ENCODE peak calls at places on chromosome 12, in ten cellular contexts. L is tibial artery; H is fibroblast of lung; T is mesenchymal stem cell; O is MG63; P is IMR-90; E is right lobe of liver; D is suprapubic skin; U is CD4-positive, CD25-positive, alpha-beta regulatory T cell; V is stomach. F is an unnamed sample.

GRCh38 chr12:116278259-116278595 is 734 bp upstream of the MED13L start:
- DNase-seq in U (no peak), V (no peak), P (no peak), E (no peak), T (no peak), L (no peak), H (no peak), O (no peak), D (no peak), F (no peak)

GRCh38 chr12:106131671-106132070 is 7.1 kb downstream of the NUAK1 start:
- DNase-seq in E (no peak), P (peak; percentile 71), V (no peak), D (no peak), O (no peak), L (no peak), T (peak; percentile 59), H (peak; percentile 89), U (no peak), F (peak; percentile 42)

GRCh38 chr12:14948672-14949071 is 10.3 kb upstream of the ERP27 start:
- DNase-seq in V (no peak), T (peak; percentile 90), P (peak; percentile 89), E (no peak), O (no peak), D (no peak), U (peak; percentile 84), L (no peak), H (peak; percentile 87), F (peak; percentile 75)

GRCh38 chr12:95218164-95218851 is 701 bp downstream of the VEZT start:
- DNase-seq in T (peak; percentile 72), O (no peak), H (peak; percentile 63), E (no peak), L (no peak), D (no peak), U (peak; percentile 62), V (no peak), P (peak; percentile 58), F (peak; percentile 86)

GRCh38 chr12:62396750-62397149 is 69.9 kb upstream of the MON2 start:
- DNase-seq in P (peak; percentile 74), T (peak; percentile 32), E (no peak), U (no peak), D (no peak), H (no peak), L (no peak), V (no peak), O (no peak), F (no peak)

GRCh38 chr12:642633-643477 is 20.4 kb downstream of the NINJ2 start:
- DNase-seq in V (peak; percentile 78), T (peak; percentile 62), E (peak; percentile 88), P (peak; percentile 34), L (peak; percentile 87), H (peak; percentile 74), U (peak; percentile 81), D (peak; percentile 82), O (peak; percentile 90), F (peak; percentile 80)

GRCh38 chr12:50271724-50272247 is 11.5 kb downstream of the LIMA1 start:
- DNase-seq in U (no peak), L (no peak), P (peak; percentile 55), O (no peak), T (peak; percentile 62), D (no peak), E (no peak), V (no peak), H (peak; percentile 56), F (peak; percentile 55)

GRCh38 chr12:55743131-55743921 is 404 bp downstream of the GDF11 start:
- DNase-seq in E (no peak), L (peak; percentile 69), P (peak; percentile 68), V (peak; percentile 60), H (peak; percentile 70), O (peak; percentile 65), D (peak; percentile 80), U (peak; percentile 46), T (peak; percentile 82), F (peak; percentile 87)

GRCh38 chr12:46364300-46364696 is 8.3 kb downstream of the SLC38A2 start:
- DNase-seq in D (no peak), P (no peak), T (no peak), E (no peak), O (no peak), U (no peak), V (no peak), L (no peak), H (no peak), F (no peak)

GRCh38 chr12:107134558-107134957 is 41.2 kb upstream of the CRY1 start:
- DNase-seq in L (no peak), D (no peak), U (peak; percentile 16), V (no peak), T (no peak), H (no peak), P (no peak), O (no peak), E (no peak), F (peak; percentile 8)

GRCh38 chr12:51815571-51815970 is 32.9 kb downstream of the FIGNL2 start:
- DNase-seq in D (no peak), V (no peak), P (no peak), E (no peak), U (no peak), L (no peak), H (no peak), O (no peak), T (no peak), F (peak; percentile 23)

GRCh38 chr12:68392376-68392775 is 60.2 kb upstream of the MDM1 start:
- DNase-seq in T (no peak), O (no peak), H (no peak), D (no peak), V (no peak), U (no peak), E (no peak), P (no peak), L (no peak), F (no peak)

GRCh38 chr12:123150273-123150803 is 552 bp downstream of the PITPNM2 start:
- DNase-seq in U (no peak), V (no peak), L (peak; percentile 70), O (peak; percentile 47), E (peak; percentile 66), H (no peak), P (no peak), D (peak; percentile 74), T (peak; percentile 20), F (no peak)

DNA sequence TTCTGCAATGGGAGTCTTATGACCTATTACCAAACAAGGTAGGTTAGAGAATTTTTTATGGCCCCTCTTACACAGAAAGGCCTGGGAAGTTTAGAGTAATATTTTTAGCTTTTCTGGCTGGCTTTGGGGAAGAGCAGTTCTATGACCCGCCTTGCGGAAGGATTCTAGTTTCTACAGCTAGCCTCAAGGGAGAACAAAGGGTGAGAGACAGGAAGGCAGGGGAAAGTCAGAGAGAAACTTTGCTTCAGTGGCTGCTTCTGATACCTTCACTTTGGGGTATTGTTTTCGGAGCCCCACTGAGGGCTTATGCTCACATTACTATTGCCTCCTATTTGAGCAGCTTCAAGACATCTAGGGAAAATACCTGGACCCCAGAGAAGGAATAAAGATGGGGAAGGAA is 80.7 kb upstream of the NUDT4 start:
- DNase-seq in O (no peak), H (no peak), U (no peak), L (no peak), V (no peak), D (no peak), T (no peak), E (no peak), P (no peak), F (no peak)
- H3K4me3 ChIP-seq in O (no peak overlapping the region), H (no peak overlapping the region), U (no peak overlapping the region), L (no peak overlapping the region), V (no peak overlapping the region), D (no peak overlapping the region), T (no peak overlapping the region), E (no peak overlapping the region), P (no peak overlapping the region), F (no peak overlapping the region)

DNA sequence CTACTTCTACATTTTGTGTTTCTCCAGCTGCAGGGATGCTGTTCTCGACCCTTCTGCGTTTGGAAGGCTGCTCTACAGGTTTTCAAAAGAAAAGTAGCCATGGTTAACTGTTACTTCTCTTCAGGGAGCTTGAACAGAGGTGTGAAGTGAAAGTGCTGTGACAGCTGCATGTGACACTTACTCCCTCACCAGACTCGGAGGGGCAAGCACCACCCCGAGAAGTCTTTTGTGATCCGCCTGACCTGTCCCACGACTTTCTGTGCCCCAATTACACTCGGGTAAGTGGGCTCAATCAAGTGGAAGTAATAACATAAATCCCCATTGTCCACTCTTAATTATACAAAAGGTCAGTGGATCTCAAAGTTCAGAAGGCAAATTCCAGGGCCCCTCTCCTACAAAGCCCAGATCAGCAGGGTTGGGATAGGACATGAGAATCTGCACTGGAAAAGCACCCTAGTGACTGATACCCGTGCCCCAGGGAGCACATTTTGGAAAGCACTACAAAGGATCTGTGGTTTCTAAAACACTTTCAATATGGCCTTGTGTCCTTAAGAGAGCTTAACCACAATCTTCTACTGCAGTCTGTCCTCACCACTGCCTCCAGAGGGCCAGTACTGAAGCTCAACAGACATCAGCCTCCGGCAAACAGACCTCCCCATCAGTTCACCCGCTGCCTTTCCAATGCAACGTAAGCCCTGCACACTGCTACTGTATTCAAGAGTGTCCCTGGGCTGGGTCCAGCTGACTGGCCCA is 11.6 kb downstream of the FICD start:
- DNase-seq in L (no peak), D (no peak), H (peak; percentile 51), O (no peak), V (no peak), T (peak; percentile 44), P (peak; percentile 37), U (no peak), E (no peak), F (peak; percentile 61)
- H3K36me3 ChIP-seq in L (peaks cover 90% of the 10 kb centered on the region), D (peaks cover 99% of the 10 kb centered on the region), H (peaks cover 27% of the 10 kb centered on the region), O (peaks cover 86% of the 10 kb centered on the region), V (peaks cover 92% of the 10 kb centered on the region), T (peaks cover 97% of the 10 kb centered on the region), P (peaks cover 60% of the 10 kb centered on the region), U (peaks cover 97% of the 10 kb centered on the region), E (no peaks in the 10 kb centered on the region), F (peaks cover 51% of the 10 kb centered on the region)

GRCh38 chr12:18297883-18298282 is 36.6 kb downstream of the PIK3C2G start:
- DNase-seq in P (no peak), T (no peak), L (no peak), H (no peak), V (no peak), U (no peak), E (no peak), D (no peak), O (no peak), F (no peak)

GRCh38 chr12:18294889-18295288 is 33.6 kb downstream of the PIK3C2G start:
- DNase-seq in T (no peak), P (no peak), V (no peak), O (no peak), D (no peak), L (no peak), H (no peak), E (no peak), U (no peak), F (no peak)

GRCh38 chr12:18296909-18297280 is 35.6 kb downstream of the PIK3C2G start:
- DNase-seq in E (no peak), T (no peak), U (no peak), O (no peak), D (no peak), H (no peak), V (no peak), L (no peak), P (no peak), F (no peak)

GRCh38 chr12:18296201-18296908 is 35.0 kb downstream of the PIK3C2G start:
- DNase-seq in U (no peak), E (no peak), H (no peak), P (no peak), T (no peak), O (peak; percentile 13), L (no peak), D (no peak), V (no peak), F (peak; percentile 5)
- H3K4me3 ChIP-seq in U (no peak overlapping the region), E (peak overlapping the region; percentile 14), H (peak overlapping the region; percentile 19), P (no peak overlapping the region), T (no peak overlapping the region), O (peak overlapping the region; percentile 46), L (no peak overlapping the region), D (peak overlapping the region; percentile 8), V (peak overlapping the region; percentile 9), F (peak overlapping the region; percentile 29)

GRCh38 chr12:25130741-25131188 is 64.2 kb downstream of the DNAI7 start:
- DNase-seq in D (no peak), E (no peak), P (peak; percentile 67), L (no peak), H (peak; percentile 47), V (no peak), U (peak; percentile 47), O (no peak), T (peak; percentile 63), F (peak; percentile 79)
- H3K36me3 ChIP-seq in D (no peaks in the 10 kb centered on the region), E (no peaks in the 10 kb centered on the region), P (no peaks in the 10 kb centered on the region), L (no peaks in the 10 kb centered on the region), H (no peaks in the 10 kb centered on the region), V (no peaks in the 10 kb centered on the region), U (no peaks in the 10 kb centered on the region), O (no peaks in the 10 kb centered on the region), T (no peaks in the 10 kb centered on the region), F (no peaks in the 10 kb centered on the region)

F was measured in GM23248.